ENCODE peak calls at places on chromosomes 16 and 17, in four cellular contexts. One of them, this sample, is unnamed.

GRCh38 chr16:10641953-10642949 is 52.5 kb downstream of the TEKT5 start:
- DNase-seq in stomach: no peak
- DNase-seq in CD4-positive, alpha-beta T cell: no peak
- DNase-seq in endothelial cell: no peak
- DNase-seq in this sample: no peak

GRCh38 chr16:46973457-46974324 is at the start of gene DNAJA2:
- DNase-seq in stomach: peak
- DNase-seq in CD4-positive, alpha-beta T cell: peak
- DNase-seq in endothelial cell: peak
- DNase-seq in this sample: peak

GRCh38 chr17:28773736-28774135 is 29.9 kb downstream of the TRAF4 start:
- DNase-seq in stomach: peak
- DNase-seq in CD4-positive, alpha-beta T cell: no peak
- DNase-seq in endothelial cell: no peak
- DNase-seq in this sample: no peak

GRCh38 chr17:57679356-57679755 is 65.7 kb downstream of the CCDC182 start:
- DNase-seq in stomach: no peak
- DNase-seq in CD4-positive, alpha-beta T cell: no peak
- DNase-seq in endothelial cell: no peak
- DNase-seq in this sample: no peak

GRCh38 chr17:33272438-33272837 is 20.7 kb downstream of the ASIC2 start:
- DNase-seq in stomach: no peak
- DNase-seq in CD4-positive, alpha-beta T cell: no peak
- DNase-seq in endothelial cell: no peak
- DNase-seq in this sample: no peak

GRCh38 chr17:17103160-17103559 is 60.9 kb downstream of the MPRIP start:
- DNase-seq in stomach: no peak
- DNase-seq in CD4-positive, alpha-beta T cell: no peak
- DNase-seq in endothelial cell: no peak
- DNase-seq in this sample: no peak

GRCh38 chr17:9951803-9952202 is 46.7 kb upstream of the RCVRN start:
- DNase-seq in stomach: no peak
- DNase-seq in CD4-positive, alpha-beta T cell: no peak
- DNase-seq in endothelial cell: no peak
- DNase-seq in this sample: no peak

GRCh38 chr16:75110637-75111513 is 5.7 kb downstream of the LDHD start:
- DNase-seq in stomach: peak
- DNase-seq in CD4-positive, alpha-beta T cell: peak
- DNase-seq in endothelial cell: peak
- DNase-seq in this sample: peak

GRCh38 chr16:74107795-74108610 is 188.6 kb upstream of the PSMD7 start:
- DNase-seq in stomach: peak
- DNase-seq in CD4-positive, alpha-beta T cell: peak
- DNase-seq in endothelial cell: peak
- DNase-seq in this sample: peak

DNA sequence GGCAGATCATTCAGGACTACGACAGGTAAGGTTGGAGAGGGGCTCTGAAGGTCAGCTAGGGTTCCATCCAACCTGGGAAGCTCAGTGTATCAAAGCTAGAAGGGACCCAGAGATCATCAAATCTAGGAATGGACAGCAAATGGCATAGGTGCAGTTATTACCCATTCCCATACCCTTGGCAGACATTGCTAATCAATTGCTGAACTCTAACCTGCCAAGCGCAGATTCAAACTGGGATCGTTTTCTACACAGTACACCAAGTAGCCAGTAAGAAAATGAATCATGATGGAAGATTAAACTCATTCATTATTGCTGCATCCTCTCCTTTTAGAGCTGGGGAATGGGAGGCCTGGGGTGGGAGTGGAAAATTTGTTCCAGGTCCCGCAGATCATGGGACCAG is 33.6 kb downstream of the CPNE2 start:
- DNase-seq in stomach: no peak
- DNase-seq in CD4-positive, alpha-beta T cell: no peak
- DNase-seq in endothelial cell: no peak
- DNase-seq in this sample: no peak
- TF ChIP-seq CTCF in stomach: no peak
- TF ChIP-seq CTCF in CD4-positive, alpha-beta T cell: no peak
- TF ChIP-seq CTCF in endothelial cell: no peak
- TF ChIP-seq CTCF in this sample: no peak

GRCh38 chr16:53415504-53415903 is 18.8 kb upstream of the RBL2 start:
- DNase-seq in stomach: no peak
- DNase-seq in CD4-positive, alpha-beta T cell: no peak
- DNase-seq in endothelial cell: peak
- DNase-seq in this sample: peak
- TF ChIP-seq CTCF in stomach: peak
- TF ChIP-seq CTCF in CD4-positive, alpha-beta T cell: no peak
- TF ChIP-seq CTCF in endothelial cell: no peak
- TF ChIP-seq CTCF in this sample: no peak

DNA sequence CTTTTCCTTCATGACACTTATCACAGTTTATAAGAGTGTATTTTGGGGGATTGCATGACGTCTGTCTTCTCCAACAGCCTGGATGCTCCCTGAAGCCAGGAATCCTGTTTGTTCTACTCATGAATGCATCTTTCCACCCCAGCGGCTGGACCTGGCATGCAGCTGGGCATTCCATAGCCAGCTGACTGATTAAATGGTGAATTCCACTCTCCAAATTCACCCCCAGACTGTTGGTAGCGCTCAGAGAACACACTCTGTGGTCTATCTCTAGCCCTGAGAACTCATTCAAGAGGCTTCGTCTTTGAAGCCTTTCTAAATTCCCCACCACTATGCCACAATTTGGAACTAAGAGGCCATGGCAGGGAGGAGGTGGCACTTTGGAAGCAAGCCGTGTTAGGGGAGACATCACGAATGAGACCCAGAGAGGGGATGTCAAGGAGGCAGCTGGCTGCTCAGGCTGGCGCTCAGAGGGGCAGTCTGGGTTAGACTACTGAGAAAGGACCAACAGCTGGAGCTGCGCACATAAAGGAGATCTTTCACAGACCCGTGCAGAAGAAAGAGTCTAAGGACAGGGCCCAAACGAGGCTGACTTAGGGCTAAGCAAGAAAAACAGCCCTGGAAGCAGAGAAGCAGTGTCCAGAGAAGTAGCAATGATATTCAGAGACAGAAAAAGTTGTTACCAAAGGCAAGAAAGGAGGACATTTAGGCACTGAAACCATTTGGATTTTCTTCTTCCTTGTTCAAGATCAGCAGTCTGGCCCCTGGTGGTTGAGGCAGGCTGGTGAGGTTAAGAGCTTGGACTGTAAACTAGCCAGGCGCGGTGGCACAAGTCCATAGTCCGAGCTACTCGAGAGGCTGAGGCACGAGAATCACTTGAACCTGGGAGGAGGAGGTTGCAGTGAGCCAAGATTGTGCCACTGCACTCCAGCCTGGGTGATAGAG is 42.4 kb upstream of the ZNF629 start:
- DNase-seq in stomach: peak
- DNase-seq in CD4-positive, alpha-beta T cell: no peak
- DNase-seq in endothelial cell: no peak
- DNase-seq in this sample: peak
- TF ChIP-seq CTCF in stomach: no peak
- TF ChIP-seq CTCF in CD4-positive, alpha-beta T cell: no peak
- TF ChIP-seq CTCF in endothelial cell: no peak
- TF ChIP-seq CTCF in this sample: no peak

DNA sequence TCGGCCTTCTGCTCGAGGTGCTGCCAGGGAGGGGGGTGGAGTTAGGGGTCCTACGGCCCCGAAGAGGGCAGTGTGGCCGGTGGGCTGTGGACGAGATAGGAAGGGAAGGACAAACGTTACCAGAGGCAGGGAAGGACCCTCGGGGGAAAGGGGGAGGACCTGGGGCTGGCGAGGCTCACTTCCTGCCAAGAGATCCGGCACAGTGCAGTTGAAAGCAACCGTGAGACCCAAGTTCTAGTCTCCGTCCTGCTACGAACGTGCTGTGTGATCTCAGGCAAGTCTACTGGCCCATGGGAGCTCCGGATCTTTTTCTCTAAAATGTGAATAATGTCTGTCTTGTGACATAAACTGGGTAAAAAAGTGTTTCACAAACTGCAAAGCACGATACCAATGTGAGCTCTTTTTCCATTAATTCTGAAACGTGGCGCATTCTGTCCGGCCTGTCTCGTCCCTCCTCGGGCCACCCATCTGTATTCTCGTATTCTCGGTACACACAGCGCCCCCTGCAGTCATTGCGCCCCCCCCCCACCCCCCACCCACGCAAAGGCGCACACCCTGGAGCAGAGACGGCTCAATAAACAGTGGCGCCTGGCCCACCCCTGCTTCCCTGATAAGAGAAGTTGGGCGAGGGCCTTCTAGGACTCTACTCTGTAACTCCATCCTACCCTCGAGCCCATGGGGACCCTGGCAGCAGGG is 8.8 kb downstream of the CYGB start:
- DNase-seq in stomach: no peak
- DNase-seq in CD4-positive, alpha-beta T cell: no peak
- DNase-seq in endothelial cell: no peak
- DNase-seq in this sample: no peak
- TF ChIP-seq CTCF in stomach: no peak
- TF ChIP-seq CTCF in CD4-positive, alpha-beta T cell: no peak
- TF ChIP-seq CTCF in endothelial cell: no peak
- TF ChIP-seq CTCF in this sample: no peak

GRCh38 chr17:65283704-65284103 is 146.5 kb downstream of the RGS9 start:
- DNase-seq in stomach: no peak
- DNase-seq in CD4-positive, alpha-beta T cell: no peak
- DNase-seq in endothelial cell: no peak
- DNase-seq in this sample: no peak

GRCh38 chr17:65278820-65279184 is 141.6 kb downstream of the RGS9 start:
- DNase-seq in stomach: no peak
- DNase-seq in CD4-positive, alpha-beta T cell: no peak
- DNase-seq in endothelial cell: peak
- DNase-seq in this sample: no peak

GRCh38 chr17:65277576-65277975 is 140.4 kb downstream of the RGS9 start:
- DNase-seq in stomach: no peak
- DNase-seq in CD4-positive, alpha-beta T cell: no peak
- DNase-seq in endothelial cell: no peak
- DNase-seq in this sample: no peak

GRCh38 chr17:65279456-65279855 is 142.3 kb downstream of the RGS9 start:
- DNase-seq in stomach: no peak
- DNase-seq in CD4-positive, alpha-beta T cell: no peak
- DNase-seq in endothelial cell: no peak
- DNase-seq in this sample: no peak

DNA sequence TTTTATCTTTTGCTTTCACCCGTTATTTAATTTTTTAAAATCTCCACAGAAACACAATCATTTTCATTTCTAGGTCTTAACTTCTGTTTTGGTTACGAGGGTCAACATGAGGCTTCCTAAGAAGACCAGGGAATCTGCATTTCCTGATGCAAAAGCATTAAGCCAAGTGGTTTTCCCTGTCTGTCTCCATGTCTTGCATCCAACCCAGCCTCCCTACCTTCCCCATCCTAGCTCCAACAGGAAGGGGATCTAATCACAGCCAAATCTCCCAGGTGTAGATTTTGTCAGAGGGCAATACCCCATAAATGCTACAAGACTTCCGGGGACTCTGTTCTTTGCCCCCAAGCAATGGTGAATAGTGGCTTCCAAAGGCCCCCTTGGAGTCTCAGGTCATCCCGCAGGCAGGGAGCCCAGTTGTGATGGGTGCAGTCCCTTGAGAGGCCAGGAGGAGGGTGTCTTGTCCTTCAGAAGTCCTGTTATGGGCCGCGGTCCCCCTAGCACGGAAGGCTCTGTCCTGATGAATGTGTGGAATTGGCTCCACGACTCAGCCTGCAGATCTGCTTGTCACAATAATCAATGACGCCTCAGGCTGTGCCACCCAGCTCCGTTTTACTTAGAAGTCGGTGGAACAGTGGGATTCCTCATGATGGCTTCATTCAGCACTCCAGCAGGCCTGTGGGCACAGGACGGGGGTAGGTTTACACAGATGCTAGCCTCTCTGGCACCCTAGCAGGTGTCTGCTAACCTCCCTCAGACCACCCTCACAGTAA is 141.1 kb downstream of the RGS9 start:
- DNase-seq in stomach: peak
- DNase-seq in CD4-positive, alpha-beta T cell: peak
- DNase-seq in endothelial cell: peak
- DNase-seq in this sample: peak
- TF ChIP-seq CTCF in stomach: peak
- TF ChIP-seq CTCF in CD4-positive, alpha-beta T cell: peak
- TF ChIP-seq CTCF in endothelial cell: peak
- TF ChIP-seq CTCF in this sample: peak

DNA sequence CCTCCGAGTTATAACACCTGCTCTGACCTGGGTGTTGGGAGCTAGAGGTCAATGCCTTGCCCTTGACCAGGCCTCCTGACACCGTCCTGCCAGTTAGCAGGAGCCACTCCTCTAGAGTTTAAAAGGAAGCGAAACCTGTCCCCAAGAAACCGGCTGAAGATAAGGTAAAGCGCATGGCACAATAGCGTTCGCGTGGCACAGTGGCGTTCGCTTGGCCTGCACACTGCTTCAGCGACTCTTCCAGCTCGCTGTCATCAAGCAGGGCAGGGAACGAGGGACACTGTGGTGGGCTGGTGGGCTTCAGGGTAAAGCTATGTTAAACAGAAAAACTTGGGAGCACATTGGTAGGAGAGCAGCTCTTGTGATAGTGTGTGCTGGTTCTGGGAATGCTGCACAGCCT is 28.2 kb upstream of the ETV4 start:
- DNase-seq in stomach: peak
- DNase-seq in CD4-positive, alpha-beta T cell: no peak
- DNase-seq in endothelial cell: no peak
- DNase-seq in this sample: no peak
- TF ChIP-seq CTCF in stomach: no peak
- TF ChIP-seq CTCF in CD4-positive, alpha-beta T cell: no peak
- TF ChIP-seq CTCF in endothelial cell: no peak
- TF ChIP-seq CTCF in this sample: no peak

GRCh38 chr17:67376892-67377726 is at the start of gene PITPNC1:
- DNase-seq in stomach: peak
- DNase-seq in CD4-positive, alpha-beta T cell: peak
- DNase-seq in endothelial cell: peak
- DNase-seq in this sample: peak

GRCh38 chr17:67378444-67379250 is 1.6 kb downstream of the PITPNC1 start:
- DNase-seq in stomach: peak
- DNase-seq in CD4-positive, alpha-beta T cell: peak
- DNase-seq in endothelial cell: peak
- DNase-seq in this sample: peak

GRCh38 chr17:67379251-67379630 is 2.2 kb downstream of the PITPNC1 start:
- DNase-seq in stomach: no peak
- DNase-seq in CD4-positive, alpha-beta T cell: no peak
- DNase-seq in endothelial cell: no peak
- DNase-seq in this sample: no peak

GRCh38 chr17:67376509-67376891 is 581 bp upstream of the PITPNC1 start:
- DNase-seq in stomach: peak
- DNase-seq in CD4-positive, alpha-beta T cell: no peak
- DNase-seq in endothelial cell: no peak
- DNase-seq in this sample: no peak

DNA sequence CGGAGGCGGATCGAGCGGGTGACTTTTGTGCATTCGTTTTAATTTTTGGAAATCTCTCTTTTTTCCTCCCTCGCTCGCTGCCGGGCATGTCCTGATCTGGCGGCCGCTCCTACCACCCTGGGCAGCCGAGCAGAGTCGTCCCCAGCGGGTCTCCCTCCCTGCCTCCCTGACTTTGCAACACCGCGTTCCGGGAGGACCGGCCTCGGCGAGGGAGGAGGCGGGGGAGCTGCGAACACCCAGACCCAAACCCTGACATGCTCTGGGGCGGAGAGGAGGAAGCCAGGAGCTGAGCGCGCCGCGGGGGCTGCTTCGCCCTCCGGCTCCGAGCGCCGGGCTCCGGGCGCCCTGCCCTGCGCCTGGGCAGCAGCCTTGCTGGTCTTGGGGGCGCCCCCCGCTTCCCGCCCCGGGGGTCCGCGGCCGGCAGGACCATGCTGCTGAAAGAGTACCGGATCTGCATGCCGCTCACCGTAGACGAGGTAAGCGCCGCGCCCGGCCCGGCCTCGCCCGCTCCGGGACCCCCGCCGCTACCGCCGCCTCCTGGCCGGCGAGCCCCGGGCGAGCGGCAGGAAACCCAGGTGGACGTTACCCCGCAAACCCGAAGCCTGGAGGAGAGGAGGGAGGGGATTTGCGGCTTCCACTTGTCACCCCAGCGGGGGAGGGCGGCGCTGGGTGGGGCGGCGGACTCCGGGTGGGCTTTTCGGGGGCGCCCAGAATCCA is 804 bp downstream of the PITPNC1 start:
- DNase-seq in stomach: peak
- DNase-seq in CD4-positive, alpha-beta T cell: peak
- DNase-seq in endothelial cell: peak
- DNase-seq in this sample: peak
- TF ChIP-seq CTCF in stomach: no peak
- TF ChIP-seq CTCF in CD4-positive, alpha-beta T cell: peak
- TF ChIP-seq CTCF in endothelial cell: no peak
- TF ChIP-seq CTCF in this sample: no peak

This sample was measured in Calu3.